ENCODE peak calls at places on chromosomes 6 and 20, in nine cellular contexts. L, U, E, K, S, B, A, D and V are unnamed samples.

GRCh38 chr20:52056203-52057062 is 135.1 kb downstream of the ZFP64 start:
- DNase-seq in L (no peak), U (no peak), E (no peak), K (no peak), S (no peak), B (peak; percentile 57), A (no peak), D (peak; percentile 83), V (peak; percentile 93)

GRCh38 chr6:26183581-26184408 is 96.6 kb downstream of the HFE start:
- DNase-seq in L (peak; percentile 74), U (peak; percentile 58), E (peak; percentile 71), K (peak; percentile 92), S (peak; percentile 49), B (peak; percentile 94), A (peak; percentile 57), D (peak; percentile 73), V (peak; percentile 43)

GRCh38 chr6:14743465-14744211 is 502.2 kb upstream of the JARID2 start:
- DNase-seq in L (no peak), U (no peak), E (peak; percentile 56), K (peak; percentile 95), S (no peak), B (peak; percentile 98), A (peak; percentile 36), D (peak; percentile 99), V (peak; percentile 98)

GRCh38 chr20:34768105-34768504 is 57.3 kb downstream of the NCOA6 start:
- DNase-seq in L (no peak), U (no peak), E (no peak), K (no peak), S (no peak), B (peak; percentile 63), A (no peak), D (peak; percentile 86), V (peak; percentile 89)

GRCh38 chr20:33647603-33648395 is 14.3 kb upstream of the C20orf144 start:
- DNase-seq in L (no peak), U (no peak), E (no peak), K (peak; percentile 85), S (no peak), B (no peak), A (no peak), D (peak; percentile 57), V (peak; percentile 32)

GRCh38 chr20:4038047-4038459 is 22.7 kb upstream of the RNF24 start:
- DNase-seq in L (peak; percentile 47), U (peak; percentile 49), E (peak; percentile 65), K (peak; percentile 94), S (no peak), B (peak; percentile 87), A (peak; percentile 93), D (peak; percentile 71), V (peak; percentile 69)

GRCh38 chr6:111276736-111277135 is 189.4 kb downstream of the SLC16A10 start:
- DNase-seq in L (no peak), U (no peak), E (no peak), K (no peak), S (no peak), B (no peak), A (no peak), D (no peak), V (no peak)

GRCh38 chr20:44692932-44693476 is 22.2 kb upstream of the CCN5 start:
- DNase-seq in L (no peak), U (no peak), E (peak; percentile 86), K (peak; percentile 95), S (no peak), B (peak; percentile 98), A (no peak), D (peak; percentile 98), V (peak; percentile 95)

GRCh38 chr20:57867807-57868206 is 158.0 kb upstream of the PMEPA1 start:
- DNase-seq in L (no peak), U (no peak), E (no peak), K (peak; percentile 60), S (no peak), B (no peak), A (no peak), D (no peak), V (no peak)

GRCh38 chr20:46875059-46875458 is 19.6 kb upstream of the EYA2 start:
- DNase-seq in L (no peak), U (no peak), E (no peak), K (no peak), S (no peak), B (no peak), A (no peak), D (no peak), V (no peak)

GRCh38 chr20:32456869-32457421 is 98.8 kb downstream of the ASXL1 start:
- DNase-seq in L (peak; percentile 86), U (peak; percentile 98), E (no peak), K (no peak), S (peak; percentile 86), B (peak; percentile 69), A (no peak), D (no peak), V (peak; percentile 22)

GRCh38 chr20:57856658-57857057 is 146.8 kb upstream of the PMEPA1 start:
- DNase-seq in L (no peak), U (no peak), E (no peak), K (no peak), S (no peak), B (no peak), A (peak; percentile 53), D (no peak), V (no peak)

DNA sequence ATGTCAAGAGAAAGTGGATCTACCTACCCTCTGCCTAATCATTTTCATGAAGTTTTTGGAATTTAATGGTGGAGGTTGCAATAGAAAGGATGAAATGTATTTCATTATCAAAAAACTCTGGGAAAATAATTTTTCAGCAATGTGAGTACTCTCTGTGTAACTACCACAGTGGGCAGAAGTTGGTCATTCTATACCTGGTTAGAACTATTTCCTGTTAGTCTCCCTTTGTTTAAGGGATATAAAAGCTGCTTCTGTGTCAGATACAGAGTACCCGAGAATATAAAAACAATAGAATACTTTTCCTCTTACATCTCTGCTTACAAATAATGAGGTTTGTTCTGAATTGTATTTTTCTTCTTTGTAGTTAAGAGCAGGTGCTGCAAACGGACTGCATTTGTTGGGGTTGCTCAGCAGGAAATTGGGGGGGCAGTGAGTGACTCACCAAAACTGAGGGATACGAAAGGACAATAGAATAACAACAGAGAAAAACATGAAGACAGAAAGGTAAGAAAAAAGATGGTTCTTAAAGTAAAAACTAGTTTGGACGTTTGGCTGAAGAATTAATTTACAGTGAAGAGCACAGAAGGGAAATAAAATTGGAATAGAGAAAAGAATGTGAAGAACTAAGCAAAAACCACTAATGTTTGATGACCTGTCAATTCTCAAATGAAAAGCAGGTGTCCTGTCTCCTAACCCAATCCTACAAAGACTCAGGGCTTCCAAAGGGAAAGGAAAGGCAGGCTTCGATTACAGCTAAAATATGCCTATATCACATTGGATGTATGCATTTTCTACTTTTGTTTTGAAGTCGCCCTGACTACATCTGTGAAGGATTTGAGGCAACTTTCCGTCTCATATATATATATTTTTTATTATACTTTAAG is 703.1 kb downstream of the RFPL4B start:
- DNase-seq in L (no peak), U (no peak), E (no peak), K (no peak), S (peak; percentile 18), B (no peak), A (no peak), D (peak; percentile 56), V (no peak)
- TF ChIP-seq CTCF in L (no peak), U (no peak), E (no peak), K (no peak), S (no peak), B (no peak), A (no peak), D (no peak), V (no peak)

DNA sequence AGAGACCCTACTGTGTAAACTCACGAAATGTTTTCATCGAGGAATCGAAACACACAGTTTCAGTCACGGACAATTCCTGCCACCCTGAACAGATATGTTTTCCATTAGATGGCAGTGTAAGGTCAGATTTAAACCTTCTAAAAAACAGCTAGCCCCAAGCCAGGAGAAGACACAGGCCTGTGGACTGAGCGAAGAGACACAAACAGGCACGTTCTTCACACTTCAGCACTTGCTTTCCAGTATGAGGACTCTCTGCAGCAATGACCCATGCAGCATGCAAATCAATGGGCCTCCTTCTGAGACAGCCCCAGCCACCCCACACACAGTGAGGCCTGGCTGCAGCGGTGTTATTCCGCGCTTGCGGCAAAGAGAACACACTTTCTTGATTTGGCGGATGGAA is 31.9 kb downstream of the HUS1B start:
- DNase-seq in L (no peak), U (no peak), E (no peak), K (no peak), S (no peak), B (peak; percentile 64), A (no peak), D (peak; percentile 42), V (peak; percentile 66)
- TF ChIP-seq CTCF in L (no peak), U (no peak), E (no peak), K (no peak), S (no peak), B (peak; percentile 33), A (no peak), D (peak; percentile 25), V (peak; percentile 71)

DNA sequence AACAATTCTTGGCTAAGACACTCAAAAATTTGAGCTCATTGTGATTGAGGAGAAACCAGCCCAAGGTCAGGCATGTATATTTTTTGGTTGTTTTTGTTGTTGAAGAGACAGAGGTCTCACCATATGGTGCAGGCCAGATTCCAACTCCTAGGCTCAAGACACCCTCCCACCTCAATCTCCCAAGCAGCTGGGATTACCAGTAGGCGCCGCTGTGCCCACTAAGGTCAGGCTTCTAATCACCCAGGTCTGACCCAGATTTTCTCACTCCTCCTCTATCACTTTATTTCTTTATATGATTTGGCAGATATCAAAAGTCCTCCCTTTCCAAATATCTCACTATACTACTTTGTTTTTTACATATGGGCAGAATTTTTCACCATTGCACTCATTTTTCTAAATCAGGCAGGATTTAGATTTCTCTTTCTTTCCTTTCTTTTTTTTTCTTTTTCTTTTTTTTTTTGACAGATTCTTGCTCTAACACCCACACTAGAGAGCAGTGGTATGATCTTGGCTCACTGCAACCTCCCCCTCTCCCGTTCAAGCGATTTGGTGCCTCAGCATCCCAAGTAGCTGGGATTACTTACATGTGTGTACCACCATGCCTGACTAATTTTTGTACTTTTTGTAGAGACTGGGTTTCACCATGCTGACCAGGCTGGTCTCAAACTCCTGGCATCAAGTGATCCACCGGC is 1.7 kb upstream of the C6orf141 start:
- DNase-seq in L (peak; percentile 39), U (no peak), E (no peak), K (no peak), S (no peak), B (no peak), A (no peak), D (no peak), V (no peak)
- TF ChIP-seq CTCF in L (no peak), U (no peak), E (no peak), K (no peak), S (no peak), B (peak; percentile 9), A (no peak), D (no peak), V (no peak)

GRCh38 chr20:62703853-62704228 is 4.8 kb upstream of the NTSR1 start:
- DNase-seq in L (no peak), U (no peak), E (no peak), K (no peak), S (no peak), B (no peak), A (no peak), D (no peak), V (no peak)

GRCh38 chr20:62702008-62702290 is 6.7 kb upstream of the NTSR1 start:
- DNase-seq in L (no peak), U (peak; percentile 37), E (no peak), K (no peak), S (no peak), B (no peak), A (no peak), D (no peak), V (no peak)

GRCh38 chr20:62701161-62702007 is 7.3 kb upstream of the NTSR1 start:
- DNase-seq in L (no peak), U (no peak), E (no peak), K (no peak), S (no peak), B (no peak), A (no peak), D (no peak), V (no peak)

GRCh38 chr20:62704341-62704948 is 4.2 kb upstream of the NTSR1 start:
- DNase-seq in L (no peak), U (peak; percentile 13), E (peak; percentile 88), K (peak; percentile 96), S (no peak), B (peak; percentile 88), A (no peak), D (peak; percentile 96), V (peak; percentile 90)

GRCh38 chr20:62702886-62703852 is 5.5 kb upstream of the NTSR1 start:
- DNase-seq in L (no peak), U (peak; percentile 8), E (peak; percentile 14), K (no peak), S (no peak), B (peak; percentile 85), A (no peak), D (peak; percentile 93), V (peak; percentile 94)
- TF ChIP-seq CTCF in L (no peak), U (no peak), E (no peak), K (no peak), S (no peak), B (peak; percentile 38), A (no peak), D (peak; percentile 59), V (peak; percentile 76)